ENCODE peak calls at places on chromosomes 6 and 20, in five cellular contexts. U is T-helper 2 cell; M is activated T-helper 1 cell treated with anti-CD3 and anti-CD28 coated beads, Interleukin-12 subunit alpha, Interleukin-12 subunit beta, Interleukin-2, Interleukin-4 antibody, amounts not matched to agents 30 ng/mL and 10 ng/mL and 1 ng/mL, durations not matched to agents 14 hours and 24 hours and 36 hours; W is iPS DF 6.9; D is stimulated activated CD8-positive, alpha-beta memory T cell treated with anti-CD3 and anti-CD28 coated beads, Interleukin-4, amount 100 ng/mL, for 1 hour. X is an unnamed sample.

GRCh38 chr6:142478117-142478516 is 176.3 kb downstream of the ADGRG6 start:
- DNase-seq in U (no peak), M (no peak), W (no peak), D (no peak), X (no peak)

GRCh38 chr6:137681445-137682009 is 185.5 kb upstream of the TNFAIP3 start:
- DNase-seq in U (no peak), M (no peak), W (no peak), D (no peak), X (no peak)

GRCh38 chr6:161829186-161829794 is 555.4 kb upstream of the AGPAT4 start:
- DNase-seq in U (no peak), M (no peak), W (no peak), D (no peak), X (no peak)

GRCh38 chr20:43457640-43458421 is at the start of gene SRSF6:
- DNase-seq in U (peak), M (peak), W (no peak), D (peak), X (peak)

GRCh38 chr20:24961384-24962181 is 12.5 kb downstream of the CST7 start:
- DNase-seq in U (no peak), M (no peak), W (no peak), D (no peak), X (no peak)

GRCh38 chr6:46058951-46059350 is 43.3 kb upstream of the CLIC5 start:
- DNase-seq in U (no peak), M (no peak), W (no peak), D (no peak), X (no peak)

GRCh38 chr20:63567382-63568169 is 6.5 kb downstream of the HELZ2 start:
- DNase-seq in U (no peak), M (peak), W (no peak), D (no peak), X (no peak)

GRCh38 chr6:133240511-133241087 is 558 bp upstream of the EYA4 start:
- DNase-seq in U (no peak), M (no peak), W (no peak), D (no peak), X (no peak)

GRCh38 chr20:41178904-41179432 is 41.6 kb downstream of the PLCG1 start:
- DNase-seq in U (no peak), M (no peak), W (no peak), D (no peak), X (no peak)

GRCh38 chr6:71419954-71420692 is 131.5 kb downstream of the OGFRL1 start:
- DNase-seq in U (no peak), M (no peak), W (no peak), D (no peak), X (no peak)

GRCh38 chr6:112223070-112223861 is 31.1 kb downstream of the LAMA4 start:
- DNase-seq in U (no peak), M (no peak), W (no peak), D (no peak), X (no peak)

GRCh38 chr6:17311595-17312311 is 30.6 kb downstream of the RBM24 start:
- DNase-seq in U (no peak), M (no peak), W (no peak), D (no peak), X (no peak)

GRCh38 chr6:137892271-137892708 is 25.2 kb downstream of the TNFAIP3 start:
- DNase-seq in U (no peak), M (no peak), W (no peak), D (no peak), X (no peak)

GRCh38 chr6:157629220-157629619 is 193.8 kb upstream of the SNX9 start:
- DNase-seq in U (no peak), M (no peak), W (no peak), D (no peak), X (no peak)

GRCh38 chr6:156182356-156182755 is 594.8 kb upstream of the ARID1B start:
- DNase-seq in U (no peak), M (no peak), W (no peak), D (no peak), X (no peak)

GRCh38 chr20:52494244-52494643 is 302.7 kb upstream of the ZFP64 start:
- DNase-seq in U (no peak), M (no peak), W (no peak), D (peak), X (no peak)

GRCh38 chr6:131958551-131959470 is 7.6 kb upstream of the CCN2 start:
- DNase-seq in U (no peak), M (no peak), W (no peak), D (no peak), X (no peak)

GRCh38 chr20:59248031-59248684 is 52.3 kb upstream of the EDN3 start:
- DNase-seq in U (no peak), M (no peak), W (no peak), D (no peak), X (no peak)

X was measured in NCI-H1436.